ENCODE peak calls at places on chromosomes 6 and 20, in ten cellular contexts. One of them, this sample, is unnamed.

GRCh38 chr6:89058627-89059026 is 21.9 kb upstream of the PNRC1 start:
- DNase-seq in mucosa of descending colon: no peak
- DNase-seq in Karpas-422: no peak
- DNase-seq in psoas muscle: no peak
- DNase-seq in adipocyte: peak; percentile 35
- DNase-seq in GM12878: no peak
- DNase-seq in hepatocyte: no peak
- DNase-seq in Panc1: no peak
- DNase-seq in endodermal cell: no peak
- DNase-seq in H7: no peak
- DNase-seq in this sample: no peak

GRCh38 chr20:40787922-40788321 is 98.9 kb upstream of the MAFB start:
- DNase-seq in adipocyte: no peak
- DNase-seq in endodermal cell: no peak
- DNase-seq in mucosa of descending colon: no peak
- DNase-seq in H7: no peak
- DNase-seq in hepatocyte: no peak
- DNase-seq in Karpas-422: no peak
- DNase-seq in Panc1: no peak
- DNase-seq in GM12878: no peak
- DNase-seq in psoas muscle: no peak
- DNase-seq in this sample: no peak

GRCh38 chr6:142378138-142378875 is 76.5 kb downstream of the ADGRG6 start:
- DNase-seq in hepatocyte: peak; percentile 40
- DNase-seq in adipocyte: peak; percentile 89
- DNase-seq in H7: no peak
- DNase-seq in Panc1: no peak
- DNase-seq in Karpas-422: no peak
- DNase-seq in psoas muscle: no peak
- DNase-seq in GM12878: no peak
- DNase-seq in mucosa of descending colon: no peak
- DNase-seq in endodermal cell: no peak
- DNase-seq in this sample: peak; percentile 19

GRCh38 chr6:167481527-167481926 is 156.6 kb downstream of the TTLL2 start:
- DNase-seq in GM12878: no peak
- DNase-seq in H7: no peak
- DNase-seq in Panc1: no peak
- DNase-seq in mucosa of descending colon: no peak
- DNase-seq in Karpas-422: no peak
- DNase-seq in hepatocyte: no peak
- DNase-seq in endodermal cell: peak; percentile 62
- DNase-seq in psoas muscle: no peak
- DNase-seq in adipocyte: no peak
- DNase-seq in this sample: no peak

GRCh38 chr6:106448000-106448426 is 87.5 kb downstream of the CRYBG1 start:
- DNase-seq in Panc1: no peak
- DNase-seq in mucosa of descending colon: peak; percentile 66
- DNase-seq in adipocyte: no peak
- DNase-seq in hepatocyte: no peak
- DNase-seq in Karpas-422: no peak
- DNase-seq in psoas muscle: peak; percentile 17
- DNase-seq in GM12878: peak; percentile 11
- DNase-seq in H7: no peak
- DNase-seq in endodermal cell: no peak
- DNase-seq in this sample: peak; percentile 26

GRCh38 chr20:50501970-50502745 is 8.0 kb upstream of the PTPN1 start:
- DNase-seq in H7: no peak
- DNase-seq in hepatocyte: no peak
- DNase-seq in mucosa of descending colon: no peak
- DNase-seq in Karpas-422: no peak
- DNase-seq in psoas muscle: no peak
- DNase-seq in adipocyte: no peak
- DNase-seq in GM12878: no peak
- DNase-seq in Panc1: no peak
- DNase-seq in endodermal cell: no peak
- DNase-seq in this sample: no peak

GRCh38 chr20:53660947-53661381 is 67.3 kb upstream of the ZNF217 start:
- DNase-seq in psoas muscle: no peak
- DNase-seq in adipocyte: peak; percentile 73
- DNase-seq in Panc1: no peak
- DNase-seq in mucosa of descending colon: no peak
- DNase-seq in GM12878: no peak
- DNase-seq in H7: peak; percentile 60
- DNase-seq in endodermal cell: peak; percentile 51
- DNase-seq in hepatocyte: no peak
- DNase-seq in Karpas-422: no peak
- DNase-seq in this sample: no peak

GRCh38 chr6:167572841-167573271 is 248.0 kb downstream of the TTLL2 start:
- DNase-seq in Karpas-422: no peak
- DNase-seq in psoas muscle: no peak
- DNase-seq in adipocyte: no peak
- DNase-seq in GM12878: no peak
- DNase-seq in hepatocyte: no peak
- DNase-seq in H7: peak; percentile 66
- DNase-seq in Panc1: no peak
- DNase-seq in endodermal cell: peak; percentile 52
- DNase-seq in mucosa of descending colon: no peak
- DNase-seq in this sample: no peak

GRCh38 chr6:33259032-33259431 is 12.6 kb downstream of the VPS52 start:
- DNase-seq in adipocyte: no peak
- DNase-seq in psoas muscle: no peak
- DNase-seq in Karpas-422: no peak
- DNase-seq in endodermal cell: no peak
- DNase-seq in mucosa of descending colon: no peak
- DNase-seq in H7: no peak
- DNase-seq in GM12878: no peak
- DNase-seq in Panc1: no peak
- DNase-seq in hepatocyte: no peak
- DNase-seq in this sample: no peak

GRCh38 chr6:64680446-64680845 is 1026.6 kb downstream of the EYS start:
- DNase-seq in Karpas-422: no peak
- DNase-seq in Panc1: no peak
- DNase-seq in adipocyte: no peak
- DNase-seq in GM12878: no peak
- DNase-seq in mucosa of descending colon: no peak
- DNase-seq in H7: no peak
- DNase-seq in hepatocyte: peak; percentile 6
- DNase-seq in psoas muscle: no peak
- DNase-seq in endodermal cell: no peak
- DNase-seq in this sample: no peak

GRCh38 chr6:79617521-79617941 is 13.6 kb upstream of the SH3BGRL2 start:
- DNase-seq in hepatocyte: no peak
- DNase-seq in mucosa of descending colon: no peak
- DNase-seq in psoas muscle: no peak
- DNase-seq in Panc1: no peak
- DNase-seq in GM12878: no peak
- DNase-seq in endodermal cell: no peak
- DNase-seq in adipocyte: no peak
- DNase-seq in H7: no peak
- DNase-seq in Karpas-422: no peak
- DNase-seq in this sample: no peak

GRCh38 chr20:10523438-10523837 is 88.3 kb downstream of the SLX4IP start:
- DNase-seq in Panc1: no peak
- DNase-seq in GM12878: no peak
- DNase-seq in H7: no peak
- DNase-seq in Karpas-422: no peak
- DNase-seq in mucosa of descending colon: no peak
- DNase-seq in endodermal cell: no peak
- DNase-seq in psoas muscle: no peak
- DNase-seq in hepatocyte: no peak
- DNase-seq in adipocyte: no peak
- DNase-seq in this sample: no peak

DNA sequence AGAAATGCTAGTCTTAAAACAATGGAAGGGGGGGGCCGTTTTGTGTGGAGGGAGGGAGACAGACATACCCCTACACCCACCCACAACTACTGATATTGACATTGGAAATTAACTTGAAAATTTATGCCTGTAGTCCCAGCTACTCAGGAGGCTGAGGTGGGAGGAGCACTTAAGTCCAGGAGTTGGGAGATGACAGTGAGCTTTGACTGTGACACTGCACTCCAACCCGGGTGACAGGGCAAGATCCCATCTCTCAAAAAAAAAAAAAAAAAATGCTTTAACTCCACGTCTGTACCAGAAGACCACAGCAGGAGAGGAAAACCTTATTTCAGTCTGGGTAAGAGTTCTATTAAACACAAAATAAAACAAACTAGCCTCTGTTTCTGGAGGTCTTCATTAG is 2.2 kb downstream of the TBC1D20 start:
- DNase-seq in Panc1: no peak
- DNase-seq in GM12878: no peak
- DNase-seq in endodermal cell: no peak
- DNase-seq in psoas muscle: no peak
- DNase-seq in adipocyte: no peak
- DNase-seq in hepatocyte: no peak
- DNase-seq in Karpas-422: no peak
- DNase-seq in mucosa of descending colon: no peak
- DNase-seq in H7: no peak
- DNase-seq in this sample: no peak
- H3K4me3 ChIP-seq in Panc1: peak overlapping the region; percentile 21
- H3K4me3 ChIP-seq in GM12878: peak overlapping the region; percentile 19
- H3K4me3 ChIP-seq in endodermal cell: peak overlapping the region; percentile 92
- H3K4me3 ChIP-seq in psoas muscle: peak overlapping the region; percentile 81
- H3K4me3 ChIP-seq in adipocyte: peak overlapping the region; percentile 99
- H3K4me3 ChIP-seq in hepatocyte: no peak overlapping the region
- H3K4me3 ChIP-seq in Karpas-422: peak overlapping the region; percentile 71
- H3K4me3 ChIP-seq in mucosa of descending colon: no peak overlapping the region
- H3K4me3 ChIP-seq in H7: no peak overlapping the region
- H3K4me3 ChIP-seq in this sample: no peak overlapping the region

GRCh38 chr20:63930971-63931553 is 25.2 kb downstream of the UCKL1 start:
- DNase-seq in Panc1: no peak
- DNase-seq in Karpas-422: no peak
- DNase-seq in adipocyte: no peak
- DNase-seq in H7: peak; percentile 49
- DNase-seq in endodermal cell: no peak
- DNase-seq in hepatocyte: no peak
- DNase-seq in mucosa of descending colon: no peak
- DNase-seq in GM12878: no peak
- DNase-seq in psoas muscle: no peak
- DNase-seq in this sample: peak; percentile 79

GRCh38 chr20:63923626-63924025 is 28.7 kb downstream of the DNAJC5 start:
- DNase-seq in endodermal cell: no peak
- DNase-seq in Karpas-422: no peak
- DNase-seq in adipocyte: no peak
- DNase-seq in psoas muscle: no peak
- DNase-seq in H7: no peak
- DNase-seq in GM12878: no peak
- DNase-seq in Panc1: no peak
- DNase-seq in mucosa of descending colon: no peak
- DNase-seq in hepatocyte: no peak
- DNase-seq in this sample: no peak

GRCh38 chr20:63924241-63924640 is 29.3 kb downstream of the DNAJC5 start:
- DNase-seq in Karpas-422: no peak
- DNase-seq in H7: no peak
- DNase-seq in hepatocyte: no peak
- DNase-seq in GM12878: no peak
- DNase-seq in adipocyte: no peak
- DNase-seq in psoas muscle: no peak
- DNase-seq in Panc1: no peak
- DNase-seq in endodermal cell: no peak
- DNase-seq in mucosa of descending colon: no peak
- DNase-seq in this sample: no peak

GRCh38 chr20:63929071-63929470 is 27.1 kb downstream of the UCKL1 start:
- DNase-seq in GM12878: no peak
- DNase-seq in mucosa of descending colon: no peak
- DNase-seq in adipocyte: no peak
- DNase-seq in endodermal cell: no peak
- DNase-seq in H7: peak; percentile 40
- DNase-seq in Karpas-422: no peak
- DNase-seq in Panc1: no peak
- DNase-seq in psoas muscle: no peak
- DNase-seq in hepatocyte: no peak
- DNase-seq in this sample: no peak

DNA sequence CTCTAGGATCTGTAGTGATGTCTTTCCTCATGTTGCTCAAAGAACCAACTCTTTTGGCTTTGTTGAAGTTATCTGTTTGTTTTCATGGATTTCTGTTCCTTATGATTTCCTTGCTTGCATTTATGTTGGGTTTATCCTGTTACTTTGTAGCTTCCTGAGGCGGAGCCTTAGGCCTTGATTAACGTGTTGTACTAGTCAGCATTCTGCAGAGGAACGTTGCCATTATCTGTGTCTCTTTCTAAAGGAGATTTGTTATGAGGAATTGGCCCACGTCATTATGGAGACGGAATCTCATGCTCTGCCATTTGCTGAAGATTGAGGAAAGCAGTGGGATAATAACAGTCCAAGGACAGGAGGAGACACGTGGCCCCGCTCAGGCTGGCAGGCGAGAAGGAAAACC is 29.9 kb downstream of the UCKL1 start:
- DNase-seq in H7: no peak
- DNase-seq in endodermal cell: no peak
- DNase-seq in psoas muscle: no peak
- DNase-seq in Karpas-422: no peak
- DNase-seq in hepatocyte: no peak
- DNase-seq in adipocyte: no peak
- DNase-seq in mucosa of descending colon: no peak
- DNase-seq in Panc1: no peak
- DNase-seq in GM12878: no peak
- DNase-seq in this sample: no peak
- H3K36me3 ChIP-seq in H7: peaks cover 11% of the 10 kb centered on the region
- H3K36me3 ChIP-seq in endodermal cell: peaks cover 35% of the 10 kb centered on the region
- H3K36me3 ChIP-seq in psoas muscle: peaks cover 41% of the 10 kb centered on the region
- H3K36me3 ChIP-seq in Karpas-422: peaks cover 4% of the 10 kb centered on the region
- H3K36me3 ChIP-seq in hepatocyte: peaks cover 3% of the 10 kb centered on the region
- H3K36me3 ChIP-seq in adipocyte: peaks cover 43% of the 10 kb centered on the region
- H3K36me3 ChIP-seq in mucosa of descending colon: no peaks in the 10 kb centered on the region
- H3K36me3 ChIP-seq in Panc1: peaks cover 11% of the 10 kb centered on the region
- H3K36me3 ChIP-seq in GM12878: peaks cover 17% of the 10 kb centered on the region
- H3K36me3 ChIP-seq in this sample: peaks cover 40% of the 10 kb centered on the region

GRCh38 chr20:21106171-21106694 is at the start of gene LINC00237:
- DNase-seq in hepatocyte: no peak
- DNase-seq in adipocyte: no peak
- DNase-seq in Karpas-422: no peak
- DNase-seq in mucosa of descending colon: no peak
- DNase-seq in H7: peak; percentile 66
- DNase-seq in GM12878: no peak
- DNase-seq in endodermal cell: peak; percentile 66
- DNase-seq in Panc1: no peak
- DNase-seq in psoas muscle: no peak
- DNase-seq in this sample: no peak
- H3K4me3 ChIP-seq in hepatocyte: no peak within 1 kb of the TSS
- H3K4me3 ChIP-seq in adipocyte: no peak within 1 kb of the TSS
- H3K4me3 ChIP-seq in Karpas-422: no peak within 1 kb of the TSS
- H3K4me3 ChIP-seq in mucosa of descending colon: no peak within 1 kb of the TSS
- H3K4me3 ChIP-seq in H7: peak within 1 kb of the TSS; percentile 54
- H3K4me3 ChIP-seq in GM12878: no peak within 1 kb of the TSS
- H3K4me3 ChIP-seq in endodermal cell: peak within 1 kb of the TSS; percentile 67
- H3K4me3 ChIP-seq in Panc1: no peak within 1 kb of the TSS
- H3K4me3 ChIP-seq in psoas muscle: peak within 1 kb of the TSS; percentile 47
- H3K4me3 ChIP-seq in this sample: no peak within 1 kb of the TSS

DNA sequence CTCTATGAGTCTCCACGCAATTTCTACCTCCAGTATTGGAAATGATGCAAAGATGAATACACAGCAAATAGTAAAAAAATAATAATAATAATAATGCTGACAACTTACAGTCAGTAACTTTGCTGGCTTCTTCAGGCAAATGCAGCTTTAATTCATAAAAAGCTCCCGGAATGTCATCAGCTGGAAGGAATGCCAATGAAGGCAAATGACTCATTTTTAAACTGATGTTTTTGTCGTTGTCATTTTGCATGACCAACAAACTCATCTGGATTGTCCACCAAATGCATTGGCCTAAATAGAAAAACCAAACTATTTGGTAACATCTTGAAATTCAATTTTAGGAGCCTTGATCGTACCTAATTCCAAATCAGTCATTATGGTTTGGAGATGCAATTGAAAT is 217.1 kb downstream of the ALDH8A1 start:
- DNase-seq in Karpas-422: no peak
- DNase-seq in GM12878: no peak
- DNase-seq in adipocyte: no peak
- DNase-seq in Panc1: no peak
- DNase-seq in endodermal cell: no peak
- DNase-seq in hepatocyte: no peak
- DNase-seq in mucosa of descending colon: no peak
- DNase-seq in H7: no peak
- DNase-seq in psoas muscle: no peak
- DNase-seq in this sample: no peak
- H3K36me3 ChIP-seq in Karpas-422: no peaks in the 10 kb centered on the region
- H3K36me3 ChIP-seq in GM12878: no peaks in the 10 kb centered on the region
- H3K36me3 ChIP-seq in adipocyte: no peaks in the 10 kb centered on the region
- H3K36me3 ChIP-seq in Panc1: no peaks in the 10 kb centered on the region
- H3K36me3 ChIP-seq in endodermal cell: no peaks in the 10 kb centered on the region
- H3K36me3 ChIP-seq in hepatocyte: no peaks in the 10 kb centered on the region
- H3K36me3 ChIP-seq in mucosa of descending colon: no peaks in the 10 kb centered on the region
- H3K36me3 ChIP-seq in H7: no peaks in the 10 kb centered on the region
- H3K36me3 ChIP-seq in psoas muscle: no peaks in the 10 kb centered on the region
- H3K36me3 ChIP-seq in this sample: no peaks in the 10 kb centered on the region

This sample was measured in heart right ventricle.